ENCODE peak calls at places on chromosomes 1 and 21, in eight cellular contexts. One of them, this sample, is unnamed.

GRCh38 chr1:3251099-3251809 is 182.3 kb downstream of the PRDM16 start:
- DNase-seq in hippocampal formation: no peak
- DNase-seq in naive thymus-derived CD4-positive, alpha-beta T cell: no peak
- DNase-seq in sigmoid colon: no peak
- DNase-seq in renal cortical epithelial cell: no peak
- DNase-seq in memory B cell: no peak
- DNase-seq in T-helper 9 cell: no peak
- DNase-seq in stimulated activated CD8-positive, alpha-beta memory T cell treated with anti-CD3 and anti-CD28 coated beads, Interleukin-4, amount 100 ng/mL, for 1 hour: no peak
- DNase-seq in this sample: no peak

GRCh38 chr1:211541715-211542477 is 37.1 kb downstream of the SLC30A1 start:
- DNase-seq in hippocampal formation: no peak
- DNase-seq in naive thymus-derived CD4-positive, alpha-beta T cell: no peak
- DNase-seq in sigmoid colon: no peak
- DNase-seq in renal cortical epithelial cell: peak
- DNase-seq in memory B cell: no peak
- DNase-seq in T-helper 9 cell: no peak
- DNase-seq in stimulated activated CD8-positive, alpha-beta memory T cell treated with anti-CD3 and anti-CD28 coated beads, Interleukin-4, amount 100 ng/mL, for 1 hour: no peak
- DNase-seq in this sample: no peak

GRCh38 chr1:89022167-89022959 is at the start of gene GBP3:
- DNase-seq in hippocampal formation: no peak
- DNase-seq in naive thymus-derived CD4-positive, alpha-beta T cell: no peak
- DNase-seq in sigmoid colon: no peak
- DNase-seq in renal cortical epithelial cell: peak
- DNase-seq in memory B cell: peak
- DNase-seq in T-helper 9 cell: no peak
- DNase-seq in stimulated activated CD8-positive, alpha-beta memory T cell treated with anti-CD3 and anti-CD28 coated beads, Interleukin-4, amount 100 ng/mL, for 1 hour: no peak
- DNase-seq in this sample: no peak

GRCh38 chr1:221431968-221432367 is 309.9 kb downstream of the DUSP10 start:
- DNase-seq in hippocampal formation: no peak
- DNase-seq in naive thymus-derived CD4-positive, alpha-beta T cell: no peak
- DNase-seq in sigmoid colon: no peak
- DNase-seq in renal cortical epithelial cell: no peak
- DNase-seq in memory B cell: no peak
- DNase-seq in T-helper 9 cell: no peak
- DNase-seq in stimulated activated CD8-positive, alpha-beta memory T cell treated with anti-CD3 and anti-CD28 coated beads, Interleukin-4, amount 100 ng/mL, for 1 hour: no peak
- DNase-seq in this sample: no peak

GRCh38 chr21:36684957-36685714 is 13.8 kb upstream of the SIM2 start:
- DNase-seq in hippocampal formation: no peak
- DNase-seq in naive thymus-derived CD4-positive, alpha-beta T cell: no peak
- DNase-seq in sigmoid colon: no peak
- DNase-seq in renal cortical epithelial cell: no peak
- DNase-seq in memory B cell: no peak
- DNase-seq in T-helper 9 cell: no peak
- DNase-seq in stimulated activated CD8-positive, alpha-beta memory T cell treated with anti-CD3 and anti-CD28 coated beads, Interleukin-4, amount 100 ng/mL, for 1 hour: no peak
- DNase-seq in this sample: no peak

GRCh38 chr1:230160957-230161771 is 94.1 kb downstream of the GALNT2 start:
- DNase-seq in hippocampal formation: no peak
- DNase-seq in naive thymus-derived CD4-positive, alpha-beta T cell: no peak
- DNase-seq in sigmoid colon: no peak
- DNase-seq in renal cortical epithelial cell: peak
- DNase-seq in memory B cell: no peak
- DNase-seq in T-helper 9 cell: no peak
- DNase-seq in stimulated activated CD8-positive, alpha-beta memory T cell treated with anti-CD3 and anti-CD28 coated beads, Interleukin-4, amount 100 ng/mL, for 1 hour: no peak
- DNase-seq in this sample: no peak

GRCh38 chr1:39396671-39397070 is 94.8 kb upstream of the BMP8A start:
- DNase-seq in hippocampal formation: no peak
- DNase-seq in naive thymus-derived CD4-positive, alpha-beta T cell: no peak
- DNase-seq in sigmoid colon: no peak
- DNase-seq in renal cortical epithelial cell: no peak
- DNase-seq in memory B cell: no peak
- DNase-seq in T-helper 9 cell: no peak
- DNase-seq in stimulated activated CD8-positive, alpha-beta memory T cell treated with anti-CD3 and anti-CD28 coated beads, Interleukin-4, amount 100 ng/mL, for 1 hour: no peak
- DNase-seq in this sample: no peak

GRCh38 chr1:167767794-167768193 is 46.0 kb downstream of the MPZL1 start:
- DNase-seq in hippocampal formation: no peak
- DNase-seq in naive thymus-derived CD4-positive, alpha-beta T cell: no peak
- DNase-seq in sigmoid colon: no peak
- DNase-seq in renal cortical epithelial cell: no peak
- DNase-seq in memory B cell: no peak
- DNase-seq in T-helper 9 cell: no peak
- DNase-seq in stimulated activated CD8-positive, alpha-beta memory T cell treated with anti-CD3 and anti-CD28 coated beads, Interleukin-4, amount 100 ng/mL, for 1 hour: no peak
- DNase-seq in this sample: no peak

GRCh38 chr1:15834406-15835204 is 12.9 kb upstream of the SPEN start:
- DNase-seq in hippocampal formation: peak
- DNase-seq in naive thymus-derived CD4-positive, alpha-beta T cell: peak
- DNase-seq in sigmoid colon: peak
- DNase-seq in renal cortical epithelial cell: peak
- DNase-seq in memory B cell: peak
- DNase-seq in T-helper 9 cell: peak
- DNase-seq in stimulated activated CD8-positive, alpha-beta memory T cell treated with anti-CD3 and anti-CD28 coated beads, Interleukin-4, amount 100 ng/mL, for 1 hour: peak
- DNase-seq in this sample: peak

GRCh38 chr1:53899206-53899628 is 5.2 kb downstream of the DIO1 start:
- DNase-seq in hippocampal formation: no peak
- DNase-seq in naive thymus-derived CD4-positive, alpha-beta T cell: no peak
- DNase-seq in sigmoid colon: no peak
- DNase-seq in renal cortical epithelial cell: peak
- DNase-seq in memory B cell: no peak
- DNase-seq in T-helper 9 cell: no peak
- DNase-seq in stimulated activated CD8-positive, alpha-beta memory T cell treated with anti-CD3 and anti-CD28 coated beads, Interleukin-4, amount 100 ng/mL, for 1 hour: no peak
- DNase-seq in this sample: no peak

GRCh38 chr1:31624354-31625179 is 7.1 kb downstream of the HCRTR1 start:
- DNase-seq in hippocampal formation: no peak
- DNase-seq in naive thymus-derived CD4-positive, alpha-beta T cell: no peak
- DNase-seq in sigmoid colon: no peak
- DNase-seq in renal cortical epithelial cell: no peak
- DNase-seq in memory B cell: no peak
- DNase-seq in T-helper 9 cell: no peak
- DNase-seq in stimulated activated CD8-positive, alpha-beta memory T cell treated with anti-CD3 and anti-CD28 coated beads, Interleukin-4, amount 100 ng/mL, for 1 hour: no peak
- DNase-seq in this sample: no peak

This sample was measured in cortex of kidney.